ENCODE peak calls at places on chromosomes 2 and 18, in five cellular contexts. K is hepatocyte, A is right lobe of liver, M is transverse colon, X is epithelial cell of esophagus. V is an unnamed sample.

GRCh38 chr2:180258041-180258537 is 251.0 kb upstream of the CWC22 start:
- DNase-seq in K (no peak), A (no peak), M (no peak), X (no peak), V (no peak)

GRCh38 chr18:45324489-45325111 is 290.7 kb upstream of the SLC14A2 start:
- DNase-seq in K (peak; percentile 46), A (peak; percentile 80), M (peak; percentile 20), X (peak; percentile 80), V (peak; percentile 55)

GRCh38 chr18:7830468-7830867 is 263.4 kb downstream of the PTPRM start:
- DNase-seq in K (no peak), A (no peak), M (no peak), X (peak; percentile 50), V (no peak)

GRCh38 chr2:23584054-23584745 is 199.2 kb downstream of the KLHL29 start:
- DNase-seq in K (no peak), A (no peak), M (no peak), X (no peak), V (no peak)

GRCh38 chr18:50578651-50579050 is 18.8 kb downstream of the MAPK4 start:
- DNase-seq in K (peak; percentile 61), A (no peak), M (no peak), X (peak; percentile 79), V (no peak)

GRCh38 chr2:205702576-205702975 is 20.3 kb downstream of the NRP2 start:
- DNase-seq in K (no peak), A (no peak), M (no peak), X (peak; percentile 62), V (no peak)

GRCh38 chr2:66587216-66587615 is 152.3 kb downstream of the MEIS1 start:
- DNase-seq in K (peak; percentile 63), A (no peak), M (no peak), X (peak; percentile 44), V (no peak)

GRCh38 chr18:74407888-74408287 is 49.2 kb downstream of the DIPK1C start:
- DNase-seq in K (no peak), A (no peak), M (no peak), X (no peak), V (no peak)

GRCh38 chr2:99654419-99654818 is 164.6 kb upstream of the REV1 start:
- DNase-seq in K (no peak), A (no peak), M (no peak), X (no peak), V (peak; percentile 36)

GRCh38 chr2:200177971-200178911 is 128.3 kb upstream of the SPATS2L start:
- DNase-seq in K (no peak), A (no peak), M (no peak), X (no peak), V (peak; percentile 41)

GRCh38 chr2:223532161-223532560 is 70.0 kb downstream of the SCG2 start:
- DNase-seq in K (no peak), A (no peak), M (no peak), X (no peak), V (peak; percentile 47)

GRCh38 chr2:188330316-188331053 is 38.8 kb downstream of the GULP1 start:
- DNase-seq in K (no peak), A (no peak), M (no peak), X (no peak), V (no peak)

GRCh38 chr18:49360582-49360981 is 99.9 kb downstream of the DYM start:
- DNase-seq in K (no peak), A (no peak), M (no peak), X (no peak), V (no peak)

GRCh38 chr2:25129901-25130520 is 38.4 kb downstream of the POMC start:
- DNase-seq in K (no peak), A (no peak), M (no peak), X (no peak), V (no peak)

GRCh38 chr2:19801367-19802087 is 100.3 kb downstream of the TTC32 start:
- DNase-seq in K (peak; percentile 82), A (no peak), M (peak; percentile 47), X (peak; percentile 92), V (peak; percentile 98)

GRCh38 chr18:79400591-79401381 is 5.1 kb downstream of the NFATC1 start:
- DNase-seq in K (no peak), A (no peak), M (no peak), X (no peak), V (no peak)

GRCh38 chr2:17303054-17303453 is 215.2 kb downstream of the RAD51AP2 start:
- DNase-seq in K (no peak), A (no peak), M (no peak), X (peak; percentile 96), V (peak; percentile 68)

GRCh38 chr2:204948364-204948763 is 403.1 kb downstream of the PARD3B start:
- DNase-seq in K (no peak), A (no peak), M (no peak), X (no peak), V (no peak)

GRCh38 chr18:58900015-58900649 is 35.5 kb downstream of the ZNF532 start:
- DNase-seq in K (no peak), A (no peak), M (no peak), X (no peak), V (peak; percentile 24)

GRCh38 chr18:10926565-10927194 is 222.7 kb downstream of the PIEZO2 start:
- DNase-seq in K (no peak), A (no peak), M (no peak), X (no peak), V (peak; percentile 68)

GRCh38 chr2:8149985-8150547 is 531.8 kb upstream of the ID2 start:
- DNase-seq in K (no peak), A (no peak), M (no peak), X (no peak), V (peak; percentile 44)

GRCh38 chr2:8622924-8623465 is 58.9 kb upstream of the ID2 start:
- DNase-seq in K (no peak), A (no peak), M (no peak), X (no peak), V (no peak)

GRCh38 chr18:8424917-8425725 is 184.1 kb upstream of the RAB12 start:
- DNase-seq in K (no peak), A (no peak), M (no peak), X (peak; percentile 94), V (peak; percentile 69)

GRCh38 chr2:142592171-142592570 is 285.3 kb upstream of the KYNU start:
- DNase-seq in K (no peak), A (no peak), M (no peak), X (peak; percentile 60), V (no peak)

GRCh38 chr2:142588269-142588668 is 289.2 kb upstream of the KYNU start:
- DNase-seq in K (no peak), A (no peak), M (no peak), X (peak; percentile 33), V (no peak)

GRCh38 chr2:142586693-142587432 is 290.6 kb upstream of the KYNU start:
- DNase-seq in K (no peak), A (peak; percentile 67), M (no peak), X (no peak), V (no peak)

GRCh38 chr2:142594935-142595334 is 282.5 kb upstream of the KYNU start:
- DNase-seq in K (no peak), A (no peak), M (no peak), X (no peak), V (no peak)

DNA sequence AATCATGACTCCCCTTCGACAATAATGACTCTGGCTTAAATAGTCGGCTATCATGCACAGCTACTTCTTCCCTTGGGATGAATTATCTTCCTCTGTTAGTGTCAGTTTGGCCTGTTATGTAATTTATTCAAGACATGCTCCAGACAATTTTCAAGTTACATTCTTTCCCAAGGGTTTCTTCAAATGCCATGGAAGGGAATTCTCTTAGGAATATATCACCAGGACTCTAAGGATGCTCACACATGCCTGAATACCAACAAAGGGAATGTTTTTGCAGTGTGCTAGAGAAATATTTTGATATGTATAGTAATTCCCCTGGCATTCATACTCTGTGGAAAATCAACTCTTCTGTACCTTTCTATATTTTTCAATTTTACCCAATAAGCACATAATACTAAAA is 286.1 kb upstream of the KYNU start:
- DNase-seq in K (no peak), A (no peak), M (no peak), X (no peak), V (no peak)
- H3K4me3 ChIP-seq in K (no peak overlapping the region), A (no peak overlapping the region), M (no peak overlapping the region), X (no peak overlapping the region), V (no peak overlapping the region)

DNA sequence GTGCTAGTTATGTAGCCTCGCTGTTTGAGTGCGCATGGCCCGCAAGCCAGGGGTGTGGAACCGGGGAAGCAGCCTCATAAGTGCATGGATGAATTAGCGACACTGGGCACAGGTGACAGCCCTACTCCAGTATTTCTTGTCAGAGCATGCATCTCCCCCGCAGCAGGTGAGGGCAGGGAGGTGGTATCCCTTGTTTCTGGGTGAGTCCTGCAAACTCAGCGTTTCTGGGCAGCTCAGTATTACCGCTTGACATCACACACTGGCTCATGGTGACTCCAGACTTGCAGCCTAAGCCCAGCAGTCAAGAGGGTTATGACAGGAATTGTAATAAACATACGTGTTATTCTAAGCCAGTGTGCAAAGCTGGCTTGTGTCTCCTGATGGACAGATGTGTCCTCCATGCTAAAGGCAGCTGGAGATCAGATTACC is 2.5 kb downstream of the CABLES1 start:
- DNase-seq in K (no peak), A (no peak), M (no peak), X (no peak), V (no peak)
- H3K4me3 ChIP-seq in K (no peak overlapping the region), A (peak overlapping the region; percentile 66), M (no peak overlapping the region), X (no peak overlapping the region), V (peak overlapping the region; percentile 71)

GRCh38 chr2:197167608-197168287 is 142.8 kb downstream of the ANKRD44 start:
- DNase-seq in K (no peak), A (no peak), M (no peak), X (no peak), V (no peak)

GRCh38 chr2:197165020-197165419 is 145.6 kb downstream of the ANKRD44 start:
- DNase-seq in K (no peak), A (no peak), M (no peak), X (no peak), V (no peak)

GRCh38 chr2:197161738-197162137 is 148.8 kb downstream of the ANKRD44 start:
- DNase-seq in K (no peak), A (no peak), M (no peak), X (no peak), V (no peak)

GRCh38 chr2:197159681-197160211 is 150.8 kb downstream of the ANKRD44 start:
- DNase-seq in K (no peak), A (no peak), M (no peak), X (peak; percentile 45), V (peak; percentile 74)

DNA sequence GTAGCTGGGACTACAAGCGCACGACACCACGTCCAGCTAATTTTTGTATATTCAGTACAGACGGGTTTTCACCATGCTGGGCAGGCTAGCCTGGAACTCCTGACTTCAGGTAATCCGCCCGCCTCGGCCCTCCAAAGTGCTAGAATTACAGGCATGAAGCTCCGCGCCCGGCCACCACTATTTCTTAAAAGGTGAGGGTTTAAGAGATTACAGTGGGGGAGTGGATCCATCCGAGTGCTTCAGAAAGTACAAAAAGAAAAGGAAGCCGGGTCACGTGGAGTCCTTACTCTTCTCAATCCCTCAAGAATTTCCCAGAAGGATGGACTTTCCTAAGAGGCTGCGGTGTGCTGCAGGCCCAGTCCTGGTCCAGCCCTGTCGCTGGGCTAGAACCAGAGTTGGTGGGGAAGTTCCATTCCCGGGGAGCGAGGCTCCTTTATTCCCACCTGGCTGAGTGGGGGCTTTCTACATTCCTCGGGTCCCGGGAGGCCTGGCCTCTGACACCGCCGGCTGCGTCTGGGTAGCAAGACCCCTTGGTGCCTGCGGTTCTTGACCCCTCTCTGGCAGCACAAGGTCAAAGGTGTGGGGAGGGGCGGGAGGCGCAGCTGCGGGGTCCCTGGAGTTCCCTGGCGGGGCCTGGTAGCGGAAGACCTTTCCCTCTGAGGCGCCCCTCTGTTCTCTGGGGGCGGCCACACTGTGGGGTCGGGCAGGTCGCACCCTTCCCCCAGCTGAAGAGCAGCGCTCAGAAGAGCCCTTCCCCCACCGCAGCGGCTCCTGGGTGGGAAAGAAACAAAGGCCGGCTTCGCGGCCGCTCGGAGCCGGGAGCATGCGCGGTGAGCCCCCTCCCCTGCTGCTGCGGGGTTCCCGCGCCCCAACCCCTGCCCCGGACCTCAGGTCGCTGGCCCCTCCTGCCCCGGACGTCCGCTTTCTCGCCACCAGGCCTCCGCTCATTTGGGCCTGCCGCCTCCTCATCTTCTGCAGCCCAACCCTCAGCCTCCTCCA is 146.5 kb downstream of the ANKRD44 start:
- DNase-seq in K (peak; percentile 12), A (no peak), M (no peak), X (no peak), V (no peak)
- H3K4me3 ChIP-seq in K (no peak overlapping the region), A (peak overlapping the region; percentile 12), M (no peak overlapping the region), X (no peak overlapping the region), V (no peak overlapping the region)

GRCh38 chr18:9808530-9809241 is 77.1 kb upstream of the TXNDC2 start:
- DNase-seq in K (no peak), A (no peak), M (no peak), X (peak; percentile 45), V (no peak)
- H3K4me3 ChIP-seq in K (no peak overlapping the region), A (no peak overlapping the region), M (no peak overlapping the region), X (peak overlapping the region; percentile 28), V (no peak overlapping the region)